ENCODE peak calls at places on chromosomes 2 and 18, in seven cellular contexts. N, U, V, A, J, S and Y are unnamed samples.

GRCh38 chr2:203648273-203648672 is 58.2 kb upstream of the CD28 start:
- DNase-seq in J (no peak), N (no peak), A (no peak), V (no peak), U (no peak), S (peak; percentile 94), Y (peak; percentile 36)

GRCh38 chr18:9404565-9405060 is 70.0 kb downstream of the TWSG1 start:
- DNase-seq in V (no peak), U (no peak), N (no peak), A (peak; percentile 69), J (no peak), S (no peak), Y (no peak)

GRCh38 chr18:63368611-63369010 is 1.6 kb upstream of the KDSR start:
- DNase-seq in U (no peak), N (no peak), J (no peak), A (no peak), S (no peak), V (no peak), Y (no peak)

GRCh38 chr2:242075163-242075562 is 205.6 kb downstream of the RTP5 start:
- DNase-seq in N (no peak), A (no peak), S (no peak), U (no peak), V (peak; percentile 43), J (no peak), Y (no peak)

GRCh38 chr2:88753833-88754584 is 62.5 kb downstream of the RPIA start:
- DNase-seq in A (peak; percentile 3), V (no peak), N (no peak), U (no peak), S (no peak), J (peak; percentile 41), Y (no peak)

GRCh38 chr2:10829304-10829703 is 16.7 kb upstream of the PDIA6 start:
- DNase-seq in V (no peak), S (no peak), N (no peak), J (no peak), U (no peak), A (no peak), Y (no peak)

GRCh38 chr2:231362785-231363184 is 32.7 kb upstream of the B3GNT7 start:
- DNase-seq in S (no peak), J (no peak), U (no peak), N (no peak), A (no peak), V (no peak), Y (no peak)

GRCh38 chr2:9106338-9107167 is 100.1 kb upstream of the ASAP2 start:
- DNase-seq in N (no peak), U (no peak), V (no peak), A (no peak), J (no peak), S (no peak), Y (no peak)

GRCh38 chr18:9017170-9017899 is 85.2 kb upstream of the NDUFV2 start:
- DNase-seq in J (peak; percentile 20), V (peak; percentile 90), A (peak; percentile 90), U (peak; percentile 79), S (peak; percentile 20), N (peak; percentile 34), Y (no peak)

GRCh38 chr18:46416706-46417638 is 240.0 kb downstream of the LOXHD1 start:
- DNase-seq in V (peak; percentile 28), U (no peak), S (no peak), J (no peak), A (peak; percentile 81), N (no peak), Y (peak; percentile 78)

GRCh38 chr18:3179430-3180089 is 40.2 kb downstream of the MYOM1 start:
- DNase-seq in J (peak; percentile 32), N (no peak), U (no peak), S (no peak), V (no peak), A (no peak), Y (no peak)

GRCh38 chr2:9665903-9666302 is 35.1 kb upstream of the YWHAQ start:
- DNase-seq in J (no peak), A (no peak), S (no peak), U (no peak), V (no peak), N (no peak), Y (no peak)

GRCh38 chr18:9653390-9653789 is 39.0 kb upstream of the PPP4R1 start:
- DNase-seq in A (no peak), V (no peak), N (peak; percentile 76), J (no peak), S (peak; percentile 57), U (no peak), Y (no peak)

GRCh38 chr18:14577971-14578370 is 34.6 kb upstream of the POTEC start:
- DNase-seq in N (no peak), V (no peak), S (no peak), J (no peak), A (no peak), U (no peak), Y (no peak)

GRCh38 chr2:111188681-111189080 is 68.0 kb downstream of the BCL2L11 start:
- DNase-seq in N (no peak), J (no peak), S (no peak), A (no peak), V (no peak), U (peak; percentile 17), Y (no peak)

GRCh38 chr2:9373047-9373446 is 50.3 kb downstream of the ITGB1BP1 start:
- DNase-seq in J (no peak), S (no peak), V (no peak), N (no peak), A (no peak), U (no peak), Y (no peak)

GRCh38 chr2:28403388-28403956 is 10.8 kb downstream of the FOSL2 start:
- DNase-seq in A (no peak), U (no peak), J (no peak), S (no peak), N (peak; percentile 60), V (no peak), Y (no peak)

GRCh38 chr2:147025611-147026010 is 819.2 kb upstream of the ACVR2A start:
- DNase-seq in S (no peak), N (no peak), V (no peak), A (no peak), J (no peak), U (no peak), Y (no peak)

GRCh38 chr2:105773568-105773967 is 28.9 kb downstream of the NCK2 start:
- DNase-seq in U (no peak), V (no peak), J (no peak), S (no peak), A (no peak), N (no peak), Y (no peak)
- TF ChIP-seq JUND in U (no peak), V (no peak), J (no peak), S (no peak), A (no peak), N (no peak), Y (no peak)

GRCh38 chr2:152094014-152094413 is 4.8 kb downstream of the CACNB4 start:
- DNase-seq in U (no peak), A (no peak), N (no peak), V (no peak), J (no peak), S (no peak), Y (no peak)

GRCh38 chr2:152098033-152098797 is 629 bp downstream of the CACNB4 start:
- DNase-seq in S (no peak), J (no peak), U (peak; percentile 71), A (no peak), V (no peak), N (peak; percentile 69), Y (peak; percentile 44)

GRCh38 chr2:152098798-152099654 is at the start of gene CACNB4:
- DNase-seq in N (peak; percentile 83), V (no peak), U (peak; percentile 73), J (no peak), S (no peak), A (no peak), Y (peak; percentile 45)

GRCh38 chr2:152099655-152100050 is 809 bp upstream of the CACNB4 start:
- DNase-seq in A (no peak), J (no peak), S (no peak), U (no peak), N (no peak), V (no peak), Y (no peak)

GRCh38 chr2:152097291-152098032 is 1.4 kb downstream of the CACNB4 start:
- DNase-seq in J (no peak), N (peak; percentile 46), U (no peak), V (peak; percentile 13), A (no peak), S (peak; percentile 65), Y (peak; percentile 36)
- TF ChIP-seq JUND in J (no peak), N (no peak), U (no peak), V (peak; percentile 24), A (no peak), S (no peak), Y (no peak)

GRCh38 chr2:130813722-130814121 is 23.0 kb upstream of the ARHGEF4 start:
- DNase-seq in S (no peak), J (no peak), V (no peak), A (no peak), U (no peak), N (no peak), Y (no peak)

GRCh38 chr2:130807659-130808385 is 28.9 kb upstream of the ARHGEF4 start:
- DNase-seq in V (no peak), S (no peak), A (no peak), U (no peak), N (no peak), J (no peak), Y (no peak)

GRCh38 chr2:130806370-130806769 is 30.3 kb upstream of the ARHGEF4 start:
- DNase-seq in J (no peak), S (no peak), U (no peak), A (no peak), V (no peak), N (no peak), Y (no peak)

GRCh38 chr2:130808482-130809268 is 28.0 kb upstream of the ARHGEF4 start:
- DNase-seq in J (no peak), S (no peak), A (no peak), N (no peak), U (no peak), V (peak; percentile 46), Y (peak; percentile 62)

DNA sequence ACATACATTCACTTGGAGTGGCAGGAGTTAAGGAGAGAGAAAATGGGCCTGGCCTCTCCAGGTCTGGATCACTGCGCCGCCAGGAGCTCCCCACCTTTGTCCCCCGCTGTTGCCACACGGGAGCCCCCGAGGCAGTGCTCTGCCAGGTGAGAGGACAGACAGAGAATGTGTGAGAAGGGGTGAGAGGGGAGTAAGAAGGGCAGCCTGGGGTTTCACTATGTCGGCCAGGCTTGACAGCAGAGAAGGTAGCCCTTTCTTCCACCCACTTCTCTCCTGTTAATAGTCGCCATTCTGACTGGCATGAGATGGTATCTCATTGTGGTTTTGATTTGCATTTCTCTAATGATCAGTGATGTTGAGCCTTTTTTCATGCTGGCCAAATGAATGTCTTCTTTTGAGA is 26.2 kb upstream of the ARHGEF4 start:
- DNase-seq in S (no peak), N (no peak), U (no peak), V (no peak), A (no peak), J (no peak), Y (no peak)
- TF ChIP-seq JUND in S (no peak), N (no peak), U (no peak), V (no peak), A (no peak), J (no peak), Y (no peak)

DNA sequence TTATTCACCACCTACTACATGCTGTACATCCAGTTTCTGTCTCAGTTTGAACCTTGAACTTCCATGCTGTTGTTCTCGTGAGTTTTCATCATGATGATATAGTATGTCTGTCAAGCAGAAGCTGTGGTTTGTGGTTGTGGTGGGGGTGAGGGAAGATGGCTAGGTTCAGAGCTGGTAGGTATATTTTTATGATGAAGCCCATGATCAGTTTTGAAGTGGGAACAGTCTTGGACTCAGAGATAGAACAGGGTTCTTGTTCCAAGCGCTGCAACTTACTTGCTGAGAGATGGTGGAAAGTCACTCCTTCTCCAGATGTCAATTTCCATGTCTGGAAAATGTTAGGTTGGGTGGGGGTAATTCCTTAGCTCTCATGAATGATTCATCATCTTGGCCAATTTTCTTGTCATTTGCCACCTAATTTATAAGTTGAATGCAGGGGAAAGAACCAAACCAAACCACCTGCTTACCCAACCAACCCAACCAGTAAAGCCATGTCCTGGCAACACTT is 21.6 kb downstream of the PMAIP1 start:
- DNase-seq in J (no peak), S (no peak), A (no peak), V (no peak), U (no peak), N (no peak), Y (no peak)
- TF ChIP-seq JUND in J (no peak), S (no peak), A (no peak), V (no peak), U (no peak), N (peak; percentile 37), Y (no peak)